ENCODE peak calls at places on chromosomes 1 and 21, in four cellular contexts. F, K, W and H are unnamed samples. For H3K4me1, the result is how much of the 10 kb centered on the place peaks cover.

GRCh38 chr1:180930687-180931086 is 18.0 kb downstream of the KIAA1614 start:
- DNase-seq in F (no peak), K (no peak), W (no peak), H (no peak)

GRCh38 chr1:6262570-6263420 is 1.9 kb upstream of the GPR153 start:
- DNase-seq in F (no peak), K (no peak), W (no peak), H (no peak)

GRCh38 chr1:174898102-174898802 is 101.5 kb upstream of the CACYBP start:
- DNase-seq in F (no peak), K (no peak), W (no peak), H (no peak)

GRCh38 chr1:100585774-100586173 is 47.8 kb downstream of the GPR88 start:
- DNase-seq in F (no peak), K (no peak), W (no peak), H (no peak)

GRCh38 chr1:173224887-173225280 is 17.8 kb upstream of the TNFSF4 start:
- DNase-seq in F (no peak), K (no peak), W (no peak), H (no peak)

GRCh38 chr1:20530261-20530660 is 22.1 kb upstream of the FAM43B start:
- DNase-seq in F (no peak), K (no peak), W (no peak), H (no peak)

GRCh38 chr1:202837746-202838145 is 27.0 kb downstream of the PCAT6 start:
- DNase-seq in F (no peak), K (no peak), W (no peak), H (no peak)

GRCh38 chr1:30192969-30193630 is 530.3 kb downstream of the MATN1 start:
- DNase-seq in F (no peak), K (no peak), W (no peak), H (no peak)

GRCh38 chr1:41274827-41275519 is 32.9 kb upstream of the SCMH1 start:
- DNase-seq in F (no peak), K (no peak), W (no peak), H (no peak)

GRCh38 chr1:34474566-34474965 is 280.3 kb upstream of the GJB5 start:
- DNase-seq in F (no peak), K (no peak), W (no peak), H (no peak)

GRCh38 chr1:34476371-34476770 is 278.5 kb upstream of the GJB5 start:
- DNase-seq in F (no peak), K (no peak), W (no peak), H (no peak)

DNA sequence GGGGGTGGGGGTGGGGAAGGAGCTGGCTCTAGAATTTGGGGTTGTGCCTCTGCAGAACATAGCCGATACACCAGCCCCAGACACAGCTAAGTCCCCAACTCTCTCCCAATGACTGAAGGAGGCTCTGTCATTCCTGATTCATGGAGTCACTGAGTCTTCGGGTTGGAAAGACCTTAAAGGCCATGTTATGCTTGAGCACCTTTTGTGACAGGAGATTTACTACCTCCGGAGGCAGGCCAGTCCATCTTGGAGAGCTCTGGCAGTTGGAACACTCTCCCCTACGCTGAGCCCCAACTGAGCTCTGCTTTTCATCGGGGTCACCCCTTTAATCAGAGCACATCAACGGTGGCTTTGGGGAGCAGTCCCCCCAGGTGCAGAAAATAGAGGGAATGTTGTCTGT is 284.4 kb upstream of the GJB5 start:
- DNase-seq in F (no peak), K (no peak), W (no peak), H (no peak)
- H3K4me3 ChIP-seq in F (no peak), K (no peak), W (no peak), H (no peak)

GRCh38 chr1:169699769-169700168 is 11.7 kb downstream of the SELL start:
- DNase-seq in F (no peak), K (no peak), W (no peak), H (no peak)

GRCh38 chr1:169698976-169699375 is 12.4 kb downstream of the SELL start:
- DNase-seq in F (no peak), K (no peak), W (no peak), H (no peak)

GRCh38 chr1:169696273-169697100 is 14.9 kb downstream of the SELL start:
- DNase-seq in F (no peak), K (no peak), W (no peak), H (no peak)

GRCh38 chr1:169694304-169694703 is 17.1 kb downstream of the SELL start:
- DNase-seq in F (no peak), K (no peak), W (no peak), H (no peak)

GRCh38 chr1:169697769-169698168 is 13.7 kb downstream of the SELL start:
- DNase-seq in F (no peak), K (no peak), W (no peak), H (no peak)
- H3K4me1 ChIP-seq in F (under half), K (under half), W (under half), H (under half)

DNA sequence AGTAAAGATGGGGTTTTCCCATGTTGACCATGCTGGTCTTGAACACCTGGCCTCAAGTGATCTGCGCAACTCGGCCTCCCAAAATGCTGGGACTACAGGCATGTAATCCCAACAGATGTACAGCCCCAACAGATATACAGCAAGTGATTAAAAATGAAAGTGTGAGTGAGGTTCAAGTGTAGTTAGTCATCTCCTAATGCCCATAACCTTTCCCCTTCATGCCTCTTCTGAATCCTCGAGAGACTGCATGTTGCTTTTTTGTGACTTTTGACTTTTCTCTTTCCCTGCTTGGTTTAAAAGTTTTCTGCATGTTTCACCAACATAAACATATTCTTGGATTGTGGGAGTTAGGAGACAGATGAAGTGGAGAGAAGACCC is 31.2 kb downstream of the KCNK2 start:
- DNase-seq in F (no peak), K (no peak), W (no peak), H (no peak)
- H3K4me3 ChIP-seq in F (no peak), K (no peak), W (no peak), H (no peak)

DNA sequence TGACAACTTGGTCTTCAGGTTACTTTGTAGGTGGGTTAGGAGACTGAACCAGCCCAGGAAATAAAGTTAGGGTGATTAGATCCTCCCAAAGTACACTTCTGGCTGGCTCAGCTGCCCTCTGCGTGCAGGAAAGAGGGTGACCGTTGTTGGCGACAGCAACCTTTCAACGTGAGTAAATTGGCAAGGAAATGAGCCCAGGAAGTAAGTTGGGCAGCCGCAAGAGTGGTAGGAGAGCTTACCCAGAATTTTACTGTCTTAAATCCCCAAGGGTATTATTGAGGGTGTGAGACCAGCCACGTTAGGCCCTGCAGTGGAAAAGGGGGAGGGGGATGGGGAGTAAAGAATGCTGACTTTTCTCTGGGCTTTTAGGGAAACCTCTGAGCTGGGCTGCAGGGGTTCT is 1.6 kb downstream of the TENT5C start:
- DNase-seq in F (no peak), K (no peak), W (no peak), H (no peak)
- H3K4me1 ChIP-seq in F (under half), K (under half), W (under half), H (under half)

DNA sequence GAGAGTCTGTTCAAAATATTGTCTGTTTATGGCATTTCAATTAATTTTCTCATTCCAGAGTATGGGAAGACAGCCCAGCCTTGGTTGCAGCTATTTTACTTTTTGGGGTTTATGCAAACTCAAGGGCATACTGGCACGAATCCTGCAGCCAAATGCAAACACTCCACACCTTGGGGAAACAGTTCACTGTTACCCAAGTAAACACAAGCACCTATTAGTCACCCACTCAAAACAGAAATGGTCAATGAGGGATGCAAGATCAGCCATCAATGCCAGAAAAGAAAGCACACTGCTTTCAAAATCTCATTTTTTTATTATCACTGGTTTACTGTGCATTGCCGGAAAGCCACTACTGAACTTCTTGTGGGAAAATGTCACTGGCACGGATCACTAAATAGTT is 170.6 kb downstream of the RUNX1 start:
- DNase-seq in F (no peak), K (no peak), W (no peak), H (no peak)
- H3K4me3 ChIP-seq in F (no peak), K (no peak), W (no peak), H (no peak)